ENCODE peak calls at places on chromosome 14, in five cellular contexts. B is endothelial cell; K is stimulated activated CD4-positive, alpha-beta T cell treated with anti-CD3 and anti-CD28 coated beads, Interleukin-1b, Interleukin-23, amount 100 ng/mL, for 24 hours; V is cardiac fibroblast; R is NCI-H1092. A is an unnamed sample.

GRCh38 chr14:58243790-58244555 is 670 bp upstream of the PSMA3 start:
- DNase-seq in B (no peak), K (no peak), V (peak), R (peak), A (no peak)

GRCh38 chr14:103624860-103625259 is 4.2 kb upstream of the KLC1 start:
- DNase-seq in B (no peak), K (no peak), V (peak), R (no peak), A (no peak)

GRCh38 chr14:54435500-54435981 is 5.6 kb downstream of the CNIH1 start:
- DNase-seq in B (no peak), K (peak), V (peak), R (no peak), A (no peak)

GRCh38 chr14:20413785-20414117 is 450 bp upstream of the TEP1 start:
- DNase-seq in B (no peak), K (no peak), V (no peak), R (no peak), A (no peak)

GRCh38 chr14:97713023-97713422 is 915.8 kb downstream of the VRK1 start:
- DNase-seq in B (no peak), K (no peak), V (peak), R (no peak), A (no peak)

GRCh38 chr14:99125616-99126431 is 146.2 kb downstream of the BCL11B start:
- DNase-seq in B (peak), K (no peak), V (no peak), R (no peak), A (no peak)

GRCh38 chr14:29911815-29912214 is 15.8 kb downstream of the PRKD1 start:
- DNase-seq in B (no peak), K (no peak), V (no peak), R (no peak), A (no peak)

GRCh38 chr14:80212025-80212402 is 710 bp upstream of the DIO2 start:
- DNase-seq in B (no peak), K (no peak), V (peak), R (no peak), A (no peak)

GRCh38 chr14:96145116-96145864 is 59.3 kb upstream of the BDKRB2 start:
- DNase-seq in B (no peak), K (no peak), V (peak), R (no peak), A (no peak)

GRCh38 chr14:51884086-51884927 is 23.9 kb downstream of the GNG2 start:
- DNase-seq in B (no peak), K (no peak), V (peak), R (no peak), A (no peak)

GRCh38 chr14:30889244-30889594 is 14.9 kb downstream of the COCH start:
- DNase-seq in B (no peak), K (no peak), V (no peak), R (no peak), A (no peak)

GRCh38 chr14:51644215-51644969 is 7.3 kb upstream of the FRMD6 start:
- DNase-seq in B (no peak), K (no peak), V (no peak), R (no peak), A (no peak)

GRCh38 chr14:80954771-80955299 is 586 bp upstream of the TSHR start:
- DNase-seq in B (peak), K (peak), V (peak), R (peak), A (peak)

GRCh38 chr14:105087963-105088811 is 23.0 kb upstream of the GPR132 start:
- DNase-seq in B (peak), K (no peak), V (peak), R (no peak), A (no peak)

GRCh38 chr14:104112609-104113571 is 25.5 kb upstream of the KIF26A start:
- DNase-seq in B (no peak), K (no peak), V (no peak), R (no peak), A (no peak)

GRCh38 chr14:34461334-34462131 is 507 bp downstream of the SPTSSA start:
- DNase-seq in B (peak), K (peak), V (peak), R (peak), A (peak)

GRCh38 chr14:105173901-105174894 is 5.6 kb upstream of the JAG2 start:
- DNase-seq in B (no peak), K (no peak), V (no peak), R (no peak), A (no peak)

GRCh38 chr14:61528591-61529021 is 166.7 kb upstream of the HIF1A start:
- DNase-seq in B (no peak), K (no peak), V (peak), R (no peak), A (no peak)

GRCh38 chr14:91749857-91750256 is 18.0 kb upstream of the CATSPERB start:
- DNase-seq in B (no peak), K (no peak), V (no peak), R (no peak), A (no peak)

GRCh38 chr14:51578853-51579252 is 72.9 kb upstream of the FRMD6 start:
- DNase-seq in B (no peak), K (no peak), V (no peak), R (no peak), A (no peak)